ENCODE peak calls at places on chromosomes 13 and 19, in six cellular contexts. R, O, H, I, L and K are unnamed samples.

GRCh38 chr19:31135841-31136240 is 213.4 kb downstream of the TSHZ3 start:
- DNase-seq in O (no peak), L (peak; percentile 56), I (no peak), R (peak; percentile 49), H (no peak), K (no peak)

GRCh38 chr13:114119196-114119595 is 13.2 kb downstream of the RASA3 start:
- DNase-seq in L (peak; percentile 95), I (no peak), O (peak; percentile 37), R (peak; percentile 93), H (peak; percentile 52), K (peak; percentile 44)

GRCh38 chr13:34046457-34046856 is 228.5 kb downstream of the RFC3 start:
- DNase-seq in H (no peak), L (no peak), I (no peak), O (no peak), R (peak; percentile 32), K (no peak)

GRCh38 chr19:5609881-5610280 is 12.7 kb downstream of the SAFB2 start:
- DNase-seq in I (no peak), R (no peak), O (no peak), H (no peak), L (no peak), K (no peak)

GRCh38 chr19:33340991-33341390 is 32.5 kb upstream of the CEBPG start:
- DNase-seq in I (no peak), R (no peak), O (no peak), L (no peak), H (no peak), K (no peak)

GRCh38 chr19:11164879-11165406 is 9.4 kb upstream of the SPC24 start:
- DNase-seq in L (peak; percentile 61), R (peak; percentile 92), H (peak; percentile 92), I (peak; percentile 97), O (no peak), K (peak; percentile 97)

GRCh38 chr19:27618006-27618405 is 1594.9 kb downstream of the UQCRFS1 start:
- DNase-seq in R (no peak), H (no peak), O (no peak), I (no peak), L (no peak), K (no peak)

GRCh38 chr19:46537136-46538097 is 41.8 kb upstream of the PNMA8B start:
- DNase-seq in H (peak; percentile 52), L (peak; percentile 29), R (no peak), O (peak; percentile 59), I (peak; percentile 71), K (peak; percentile 51)

GRCh38 chr19:10006335-10006708 is 4.0 kb downstream of the COL5A3 start:
- DNase-seq in R (peak; percentile 41), O (no peak), H (peak; percentile 72), L (peak; percentile 72), I (peak; percentile 60), K (no peak)

GRCh38 chr19:52898101-52898500 is 666 bp upstream of the ZNF320 start:
- DNase-seq in L (no peak), I (no peak), R (no peak), O (no peak), H (peak; percentile 19), K (no peak)

GRCh38 chr13:87042946-87043345 is 628.2 kb upstream of the SLITRK5 start:
- DNase-seq in L (peak; percentile 51), R (peak; percentile 27), H (no peak), I (no peak), O (no peak), K (no peak)

GRCh38 chr19:19105365-19106060 is 32.8 kb downstream of the TMEM161A start:
- DNase-seq in L (no peak), R (peak; percentile 20), H (peak; percentile 84), I (peak; percentile 68), O (peak; percentile 48), K (peak; percentile 84)

GRCh38 chr19:35216833-35217707 is 11.5 kb downstream of the FAM187B start:
- DNase-seq in L (no peak), I (no peak), R (no peak), O (no peak), H (no peak), K (no peak)

GRCh38 chr13:76725211-76725610 is 161.0 kb downstream of the KCTD12 start:
- DNase-seq in R (peak; percentile 39), I (no peak), L (peak; percentile 49), H (no peak), O (no peak), K (peak; percentile 61)

GRCh38 chr13:101205408-101205807 is 210.9 kb downstream of the NALCN start:
- DNase-seq in O (no peak), H (no peak), R (no peak), L (no peak), I (no peak), K (no peak)

GRCh38 chr13:105231579-105231978 is 1303.9 kb downstream of the EFNB2 start:
- DNase-seq in O (no peak), L (no peak), R (no peak), I (no peak), H (no peak), K (no peak)

GRCh38 chr19:48608798-48609263 is 2.3 kb downstream of the SPACA4 start:
- DNase-seq in L (no peak), I (no peak), R (no peak), O (peak; percentile 88), H (no peak), K (peak; percentile 52)

GRCh38 chr19:4232614-4233281 is 3.4 kb downstream of the EBI3 start:
- DNase-seq in L (no peak), R (no peak), O (no peak), H (no peak), I (no peak), K (no peak)

GRCh38 chr19:871446-872265 is 12.2 kb downstream of the CFD start:
- DNase-seq in I (no peak), H (no peak), O (no peak), L (peak; percentile 31), R (peak; percentile 34), K (peak; percentile 23)

GRCh38 chr19:15666186-15666585 is 6.7 kb upstream of the CYP4F12 start:
- DNase-seq in R (no peak), L (no peak), I (no peak), H (no peak), O (no peak), K (no peak)

GRCh38 chr13:25213716-25214115 is 41.6 kb upstream of the AMER2 start:
- DNase-seq in L (no peak), R (no peak), H (no peak), O (no peak), I (no peak), K (no peak)

GRCh38 chr19:16285769-16286564 is 38.7 kb upstream of the KLF2 start:
- DNase-seq in R (peak; percentile 29), O (no peak), L (no peak), H (no peak), I (no peak), K (peak; percentile 10)

GRCh38 chr19:48395170-48395455 is 1.6 kb downstream of the GRIN2D start:
- DNase-seq in I (no peak), O (no peak), R (no peak), H (no peak), L (no peak), K (no peak)

GRCh38 chr19:54279441-54279962 is 1.4 kb downstream of the LILRB2 start:
- DNase-seq in H (no peak), R (no peak), O (no peak), I (no peak), L (no peak), K (no peak)

GRCh38 chr19:54275951-54276350 is 5.0 kb downstream of the LILRB2 start:
- DNase-seq in R (no peak), H (no peak), O (no peak), I (peak; percentile 40), L (no peak), K (no peak)

GRCh38 chr19:54282706-54283105 is 1.8 kb upstream of the LILRB2 start:
- DNase-seq in R (no peak), I (peak; percentile 44), O (no peak), L (no peak), H (no peak), K (no peak)

DNA sequence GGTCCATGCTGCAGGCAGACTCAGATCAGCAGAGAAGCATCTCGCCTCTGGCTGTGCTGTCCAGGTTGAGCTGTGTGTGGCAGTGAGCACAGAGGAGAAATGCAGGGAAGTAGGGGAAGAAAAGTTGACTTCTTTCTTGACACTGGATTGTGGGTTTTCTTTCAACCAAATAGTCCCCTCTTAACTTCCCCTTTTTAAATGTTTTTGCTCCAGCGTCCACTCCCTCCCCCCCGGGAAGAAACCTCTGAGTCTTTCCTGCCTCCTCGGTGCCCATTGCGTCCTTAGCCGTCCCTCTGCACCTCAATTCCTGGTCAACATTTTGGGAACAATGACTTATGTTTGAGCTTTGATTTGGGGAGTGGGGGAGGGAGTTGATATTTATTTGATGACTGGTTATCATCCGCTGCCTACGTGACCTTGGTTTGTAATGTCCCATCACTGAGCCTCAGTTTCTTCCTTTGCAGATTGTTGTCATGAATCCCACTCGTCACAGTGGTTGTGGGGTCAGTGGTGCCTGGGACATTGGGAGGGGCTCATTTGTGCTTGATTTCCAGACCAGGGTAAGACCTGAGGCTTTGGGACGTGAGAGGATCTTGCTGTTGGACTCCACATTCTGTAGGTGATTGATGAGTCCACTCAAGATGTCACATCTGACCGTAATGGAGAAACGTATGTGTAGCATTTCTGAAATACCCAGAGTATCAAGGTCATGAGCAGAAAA is at the start of gene LILRB2:
- DNase-seq in I (peak; percentile 44), O (no peak), L (no peak), R (no peak), H (no peak), K (no peak)
- H3K4me1 ChIP-seq in I (no peaks in the 10 kb centered on the region), O (no peaks in the 10 kb centered on the region), L (no peaks in the 10 kb centered on the region), R (no peaks in the 10 kb centered on the region), H (no peaks in the 10 kb centered on the region), K (no peaks in the 10 kb centered on the region)

GRCh38 chr13:72696590-72696989 is 30.8 kb downstream of the MZT1 start:
- DNase-seq in R (peak; percentile 10), I (no peak), L (peak; percentile 10), H (no peak), O (no peak), K (no peak)
- TF ChIP-seq CTCF in R (peak; percentile 30), I (peak; percentile 49), L (peak; percentile 47), H (no peak), O (peak; percentile 43), K (peak; percentile 32)

DNA sequence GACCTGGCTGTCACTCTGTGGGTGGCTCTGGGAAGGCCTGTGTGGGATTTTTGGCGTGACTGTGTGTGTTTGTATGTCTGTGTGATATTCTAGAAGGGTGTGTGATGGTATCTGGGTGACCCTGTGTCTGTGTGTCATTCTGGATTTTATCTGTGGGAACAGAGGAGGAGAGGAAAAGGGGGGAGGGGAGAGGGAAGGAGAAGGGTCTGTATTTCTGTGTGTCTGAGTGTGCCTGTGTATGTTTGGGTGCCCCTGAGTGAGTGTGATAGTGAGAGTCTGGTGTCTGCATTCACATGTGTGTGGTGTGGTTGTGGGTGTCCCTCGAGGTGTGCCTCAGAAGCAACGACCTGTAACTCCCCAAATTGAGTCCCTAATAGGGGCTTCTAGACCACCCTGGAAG is 8.1 kb upstream of the NFIX start:
- DNase-seq in H (no peak), R (no peak), I (no peak), O (no peak), L (no peak), K (no peak)
- H3K4me1 ChIP-seq in H (no peaks in the 10 kb centered on the region), R (peaks cover 18% of the 10 kb centered on the region), I (peaks cover 20% of the 10 kb centered on the region), O (peaks cover 3% of the 10 kb centered on the region), L (peaks cover 3% of the 10 kb centered on the region), K (no peaks in the 10 kb centered on the region)

GRCh38 chr13:32790731-32791130 is 204.5 kb downstream of the PDS5B start:
- DNase-seq in H (no peak), I (no peak), L (no peak), R (no peak), O (no peak), K (peak; percentile 7)
- TF ChIP-seq CTCF in H (no peak), I (no peak), L (peak; percentile 4), R (no peak), O (no peak), K (no peak)